ENCODE peak calls at places on chromosomes 16 and 17, in six cellular contexts. T, S, O, Z, J and N are unnamed samples.

GRCh38 chr17:42394838-42395237 is 6.6 kb upstream of the STAT3 start:
- DNase-seq in S (no peak), T (no peak), J (no peak), O (no peak), Z (no peak), N (no peak)

GRCh38 chr16:81204794-81205680 is 33.5 kb upstream of the BCO1 start:
- DNase-seq in O (peak), S (peak), J (peak), T (no peak), Z (peak), N (no peak)

GRCh38 chr17:81978901-81979298 is 1.5 kb downstream of the ASPSCR1 start:
- DNase-seq in S (no peak), J (no peak), Z (no peak), T (no peak), O (no peak), N (no peak)

GRCh38 chr16:11094075-11094593 is 149.8 kb downstream of the CLEC16A start:
- DNase-seq in Z (peak), O (no peak), T (no peak), S (peak), J (peak), N (peak)

GRCh38 chr16:29688172-29688571 is 9.2 kb downstream of the QPRT start:
- DNase-seq in T (no peak), Z (no peak), J (no peak), S (no peak), O (no peak), N (no peak)

GRCh38 chr17:7436556-7437368 is 1.5 kb downstream of the TMEM102 start:
- DNase-seq in Z (peak), T (peak), S (peak), O (peak), J (peak), N (peak)

GRCh38 chr16:14302031-14302398 is 230.9 kb downstream of the MRTFB start:
- DNase-seq in S (peak), T (no peak), Z (peak), O (peak), J (peak), N (peak)

GRCh38 chr17:62966426-62967110 is 533 bp downstream of the TANC2 start:
- DNase-seq in J (no peak), T (no peak), S (peak), O (peak), Z (peak), N (peak)

GRCh38 chr16:27369806-27370205 is 32.2 kb upstream of the IL21R start:
- DNase-seq in T (no peak), O (no peak), J (peak), Z (no peak), S (peak), N (no peak)

GRCh38 chr16:85004587-85005205 is 6.6 kb downstream of the ZDHHC7 start:
- DNase-seq in T (no peak), O (no peak), Z (no peak), S (peak), J (peak), N (peak)

GRCh38 chr17:68248886-68249872 is 1.3 kb downstream of the AMZ2 start:
- DNase-seq in Z (no peak), J (no peak), O (no peak), S (no peak), T (no peak), N (no peak)

GRCh38 chr17:13953871-13954270 is 115.4 kb upstream of the COX10 start:
- DNase-seq in O (no peak), Z (no peak), S (peak), J (peak), T (no peak), N (no peak)

GRCh38 chr17:2700491-2701141 is 10.9 kb downstream of the CLUH start:
- DNase-seq in Z (no peak), T (no peak), O (no peak), S (no peak), J (no peak), N (no peak)

GRCh38 chr17:13757871-13758270 is 156.1 kb upstream of the HS3ST3A1 start:
- DNase-seq in S (no peak), O (no peak), J (no peak), T (no peak), Z (no peak), N (no peak)

GRCh38 chr17:46035112-46035818 is 36.2 kb downstream of the STH start:
- DNase-seq in J (peak), S (peak), T (no peak), Z (no peak), O (peak), N (peak)

GRCh38 chr17:20009302-20010098 is at the start of gene SPECC1:
- DNase-seq in T (peak), O (peak), J (peak), Z (peak), S (peak), N (peak)

GRCh38 chr17:76251478-76252039 is 11.3 kb upstream of the RNF157 start:
- DNase-seq in T (no peak), J (no peak), O (no peak), S (no peak), Z (no peak), N (no peak)

GRCh38 chr17:15177343-15177742 is 87.8 kb downstream of the PMP22 start:
- DNase-seq in T (no peak), O (no peak), J (no peak), Z (no peak), S (no peak), N (no peak)